ENCODE peak calls at places on chromosomes 6 and 20, in ten cellular contexts. One of them, this sample, is unnamed.

GRCh38 chr6:44179648-44180047 is 21.0 kb downstream of the CAPN11 start:
- DNase-seq in HCT116: no peak
- DNase-seq in cardiac fibroblast: no peak
- DNase-seq in bronchial epithelial cell: no peak
- DNase-seq in colonic mucosa: no peak
- DNase-seq in foreskin fibroblast: no peak
- DNase-seq in psoas muscle: no peak
- DNase-seq in esophagus squamous epithelium: no peak
- DNase-seq in brain microvascular endothelial cell: no peak
- DNase-seq in stomach: no peak
- DNase-seq in this sample: no peak

GRCh38 chr6:75546401-75546800 is 52.8 kb upstream of the FILIP1 start:
- DNase-seq in HCT116: no peak
- DNase-seq in cardiac fibroblast: peak
- DNase-seq in bronchial epithelial cell: no peak
- DNase-seq in colonic mucosa: no peak
- DNase-seq in foreskin fibroblast: peak
- DNase-seq in psoas muscle: no peak
- DNase-seq in esophagus squamous epithelium: no peak
- DNase-seq in brain microvascular endothelial cell: no peak
- DNase-seq in stomach: no peak
- DNase-seq in this sample: no peak

GRCh38 chr6:47034919-47035318 is 7.2 kb downstream of the ADGRF1 start:
- DNase-seq in HCT116: peak
- DNase-seq in cardiac fibroblast: peak
- DNase-seq in bronchial epithelial cell: peak
- DNase-seq in colonic mucosa: no peak
- DNase-seq in foreskin fibroblast: peak
- DNase-seq in psoas muscle: no peak
- DNase-seq in esophagus squamous epithelium: no peak
- DNase-seq in brain microvascular endothelial cell: peak
- DNase-seq in stomach: no peak
- DNase-seq in this sample: peak

GRCh38 chr6:15491255-15491985 is 171.4 kb downstream of the DTNBP1 start:
- DNase-seq in HCT116: peak
- DNase-seq in cardiac fibroblast: peak
- DNase-seq in bronchial epithelial cell: peak
- DNase-seq in colonic mucosa: peak
- DNase-seq in foreskin fibroblast: peak
- DNase-seq in psoas muscle: peak
- DNase-seq in esophagus squamous epithelium: no peak
- DNase-seq in brain microvascular endothelial cell: peak
- DNase-seq in stomach: peak
- DNase-seq in this sample: peak

GRCh38 chr6:34317882-34318491 is 69.2 kb upstream of the SMIM29 start:
- DNase-seq in HCT116: no peak
- DNase-seq in cardiac fibroblast: peak
- DNase-seq in bronchial epithelial cell: no peak
- DNase-seq in colonic mucosa: no peak
- DNase-seq in foreskin fibroblast: no peak
- DNase-seq in psoas muscle: no peak
- DNase-seq in esophagus squamous epithelium: no peak
- DNase-seq in brain microvascular endothelial cell: no peak
- DNase-seq in stomach: no peak
- DNase-seq in this sample: no peak

GRCh38 chr6:149441740-149442139 is 41.7 kb downstream of the SUMO4 start:
- DNase-seq in HCT116: no peak
- DNase-seq in cardiac fibroblast: no peak
- DNase-seq in bronchial epithelial cell: no peak
- DNase-seq in colonic mucosa: no peak
- DNase-seq in foreskin fibroblast: no peak
- DNase-seq in psoas muscle: no peak
- DNase-seq in esophagus squamous epithelium: no peak
- DNase-seq in brain microvascular endothelial cell: no peak
- DNase-seq in stomach: no peak
- DNase-seq in this sample: no peak

GRCh38 chr6:67184405-67184804 is 1450.7 kb upstream of the ADGRB3 start:
- DNase-seq in HCT116: no peak
- DNase-seq in cardiac fibroblast: no peak
- DNase-seq in bronchial epithelial cell: no peak
- DNase-seq in colonic mucosa: no peak
- DNase-seq in foreskin fibroblast: no peak
- DNase-seq in psoas muscle: no peak
- DNase-seq in esophagus squamous epithelium: no peak
- DNase-seq in brain microvascular endothelial cell: no peak
- DNase-seq in stomach: no peak
- DNase-seq in this sample: no peak

GRCh38 chr20:50843331-50844276 is 48.7 kb downstream of the BCAS4 start:
- DNase-seq in HCT116: no peak
- DNase-seq in cardiac fibroblast: no peak
- DNase-seq in bronchial epithelial cell: peak
- DNase-seq in colonic mucosa: no peak
- DNase-seq in foreskin fibroblast: no peak
- DNase-seq in psoas muscle: no peak
- DNase-seq in esophagus squamous epithelium: no peak
- DNase-seq in brain microvascular endothelial cell: no peak
- DNase-seq in stomach: peak
- DNase-seq in this sample: no peak

GRCh38 chr6:29995346-29995777 is 53.0 kb downstream of the HLA-A start:
- DNase-seq in HCT116: no peak
- DNase-seq in cardiac fibroblast: peak
- DNase-seq in bronchial epithelial cell: peak
- DNase-seq in colonic mucosa: no peak
- DNase-seq in foreskin fibroblast: peak
- DNase-seq in psoas muscle: no peak
- DNase-seq in esophagus squamous epithelium: no peak
- DNase-seq in brain microvascular endothelial cell: no peak
- DNase-seq in stomach: no peak
- DNase-seq in this sample: no peak

GRCh38 chr6:54775586-54775985 is 71.0 kb upstream of the FAM83B start:
- DNase-seq in HCT116: no peak
- DNase-seq in cardiac fibroblast: peak
- DNase-seq in bronchial epithelial cell: no peak
- DNase-seq in colonic mucosa: no peak
- DNase-seq in foreskin fibroblast: no peak
- DNase-seq in psoas muscle: no peak
- DNase-seq in esophagus squamous epithelium: no peak
- DNase-seq in brain microvascular endothelial cell: peak
- DNase-seq in stomach: no peak
- DNase-seq in this sample: no peak

GRCh38 chr6:51846531-51846930 is 240.9 kb downstream of the PKHD1 start:
- DNase-seq in HCT116: no peak
- DNase-seq in cardiac fibroblast: no peak
- DNase-seq in bronchial epithelial cell: no peak
- DNase-seq in colonic mucosa: no peak
- DNase-seq in foreskin fibroblast: no peak
- DNase-seq in psoas muscle: no peak
- DNase-seq in esophagus squamous epithelium: no peak
- DNase-seq in brain microvascular endothelial cell: no peak
- DNase-seq in stomach: no peak
- DNase-seq in this sample: no peak

GRCh38 chr6:51842066-51842465 is 245.3 kb downstream of the PKHD1 start:
- DNase-seq in HCT116: no peak
- DNase-seq in cardiac fibroblast: no peak
- DNase-seq in bronchial epithelial cell: no peak
- DNase-seq in colonic mucosa: no peak
- DNase-seq in foreskin fibroblast: no peak
- DNase-seq in psoas muscle: no peak
- DNase-seq in esophagus squamous epithelium: no peak
- DNase-seq in brain microvascular endothelial cell: no peak
- DNase-seq in stomach: no peak
- DNase-seq in this sample: no peak

GRCh38 chr6:51842487-51843469 is 244.6 kb downstream of the PKHD1 start:
- DNase-seq in HCT116: no peak
- DNase-seq in cardiac fibroblast: no peak
- DNase-seq in bronchial epithelial cell: no peak
- DNase-seq in colonic mucosa: no peak
- DNase-seq in foreskin fibroblast: no peak
- DNase-seq in psoas muscle: no peak
- DNase-seq in esophagus squamous epithelium: no peak
- DNase-seq in brain microvascular endothelial cell: no peak
- DNase-seq in stomach: no peak
- DNase-seq in this sample: no peak

GRCh38 chr6:51843470-51844390 is 243.7 kb downstream of the PKHD1 start:
- DNase-seq in HCT116: no peak
- DNase-seq in cardiac fibroblast: no peak
- DNase-seq in bronchial epithelial cell: no peak
- DNase-seq in colonic mucosa: no peak
- DNase-seq in foreskin fibroblast: no peak
- DNase-seq in psoas muscle: no peak
- DNase-seq in esophagus squamous epithelium: no peak
- DNase-seq in brain microvascular endothelial cell: no peak
- DNase-seq in stomach: no peak
- DNase-seq in this sample: peak

GRCh38 chr6:51844391-51844735 is 243.1 kb downstream of the PKHD1 start:
- DNase-seq in HCT116: no peak
- DNase-seq in cardiac fibroblast: no peak
- DNase-seq in bronchial epithelial cell: peak
- DNase-seq in colonic mucosa: no peak
- DNase-seq in foreskin fibroblast: no peak
- DNase-seq in psoas muscle: no peak
- DNase-seq in esophagus squamous epithelium: no peak
- DNase-seq in brain microvascular endothelial cell: no peak
- DNase-seq in stomach: no peak
- DNase-seq in this sample: no peak
- TF ChIP-seq CTCF in HCT116: no peak
- TF ChIP-seq CTCF in cardiac fibroblast: no peak
- TF ChIP-seq CTCF in bronchial epithelial cell: peak
- TF ChIP-seq CTCF in colonic mucosa: no peak
- TF ChIP-seq CTCF in foreskin fibroblast: no peak
- TF ChIP-seq CTCF in psoas muscle: no peak
- TF ChIP-seq CTCF in esophagus squamous epithelium: no peak
- TF ChIP-seq CTCF in brain microvascular endothelial cell: no peak
- TF ChIP-seq CTCF in stomach: peak
- TF ChIP-seq CTCF in this sample: peak

GRCh38 chr6:43016935-43017334 is 2.9 kb downstream of the KLHDC3 start:
- DNase-seq in HCT116: no peak
- DNase-seq in cardiac fibroblast: no peak
- DNase-seq in bronchial epithelial cell: no peak
- DNase-seq in colonic mucosa: no peak
- DNase-seq in foreskin fibroblast: no peak
- DNase-seq in psoas muscle: peak
- DNase-seq in esophagus squamous epithelium: no peak
- DNase-seq in brain microvascular endothelial cell: no peak
- DNase-seq in stomach: no peak
- DNase-seq in this sample: no peak
- H3K4me3 ChIP-seq in HCT116: no peak
- H3K4me3 ChIP-seq in cardiac fibroblast: no peak
- H3K4me3 ChIP-seq in bronchial epithelial cell: no peak
- H3K4me3 ChIP-seq in colonic mucosa: no peak
- H3K4me3 ChIP-seq in foreskin fibroblast: no peak
- H3K4me3 ChIP-seq in psoas muscle: peak
- H3K4me3 ChIP-seq in esophagus squamous epithelium: no peak
- H3K4me3 ChIP-seq in brain microvascular endothelial cell: no peak
- H3K4me3 ChIP-seq in stomach: peak
- H3K4me3 ChIP-seq in this sample: no peak

GRCh38 chr6:161104966-161105365 is 113.4 kb downstream of the MAP3K4 start:
- DNase-seq in HCT116: no peak
- DNase-seq in cardiac fibroblast: peak
- DNase-seq in bronchial epithelial cell: peak
- DNase-seq in colonic mucosa: no peak
- DNase-seq in foreskin fibroblast: peak
- DNase-seq in psoas muscle: no peak
- DNase-seq in esophagus squamous epithelium: no peak
- DNase-seq in brain microvascular endothelial cell: no peak
- DNase-seq in stomach: no peak
- DNase-seq in this sample: no peak

GRCh38 chr6:161105408-161105807 is 113.8 kb downstream of the MAP3K4 start:
- DNase-seq in HCT116: no peak
- DNase-seq in cardiac fibroblast: no peak
- DNase-seq in bronchial epithelial cell: peak
- DNase-seq in colonic mucosa: no peak
- DNase-seq in foreskin fibroblast: no peak
- DNase-seq in psoas muscle: no peak
- DNase-seq in esophagus squamous epithelium: no peak
- DNase-seq in brain microvascular endothelial cell: no peak
- DNase-seq in stomach: no peak
- DNase-seq in this sample: no peak

GRCh38 chr6:161100072-161100471 is 108.5 kb downstream of the MAP3K4 start:
- DNase-seq in HCT116: no peak
- DNase-seq in cardiac fibroblast: no peak
- DNase-seq in bronchial epithelial cell: no peak
- DNase-seq in colonic mucosa: no peak
- DNase-seq in foreskin fibroblast: no peak
- DNase-seq in psoas muscle: no peak
- DNase-seq in esophagus squamous epithelium: no peak
- DNase-seq in brain microvascular endothelial cell: no peak
- DNase-seq in stomach: no peak
- DNase-seq in this sample: no peak

GRCh38 chr6:161103475-161103874 is 111.9 kb downstream of the MAP3K4 start:
- DNase-seq in HCT116: no peak
- DNase-seq in cardiac fibroblast: no peak
- DNase-seq in bronchial epithelial cell: no peak
- DNase-seq in colonic mucosa: no peak
- DNase-seq in foreskin fibroblast: no peak
- DNase-seq in psoas muscle: no peak
- DNase-seq in esophagus squamous epithelium: no peak
- DNase-seq in brain microvascular endothelial cell: no peak
- DNase-seq in stomach: no peak
- DNase-seq in this sample: no peak

DNA sequence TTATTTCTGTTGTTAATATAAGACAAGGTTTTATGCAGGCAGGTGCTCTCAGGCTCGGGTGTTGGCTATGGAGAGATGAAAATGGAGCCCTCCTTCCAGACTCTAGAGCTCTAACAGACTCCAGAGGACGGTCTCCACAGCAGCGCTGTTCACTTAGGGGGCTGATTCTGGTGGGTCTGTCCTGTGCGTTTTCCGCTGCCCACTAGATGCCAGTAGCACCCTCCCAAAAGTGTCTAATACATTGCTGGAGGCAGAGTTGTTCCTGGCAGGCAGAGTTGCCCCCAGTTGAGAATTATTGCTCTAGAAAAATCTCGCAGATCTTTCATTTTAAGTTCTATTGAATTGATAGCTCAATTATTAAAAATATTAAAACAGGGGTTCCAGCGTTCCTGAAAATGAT is 109.9 kb downstream of the MAP3K4 start:
- DNase-seq in HCT116: no peak
- DNase-seq in cardiac fibroblast: peak
- DNase-seq in bronchial epithelial cell: no peak
- DNase-seq in colonic mucosa: no peak
- DNase-seq in foreskin fibroblast: peak
- DNase-seq in psoas muscle: no peak
- DNase-seq in esophagus squamous epithelium: no peak
- DNase-seq in brain microvascular endothelial cell: no peak
- DNase-seq in stomach: no peak
- DNase-seq in this sample: no peak
- TF ChIP-seq CTCF in HCT116: peak
- TF ChIP-seq CTCF in cardiac fibroblast: no peak
- TF ChIP-seq CTCF in bronchial epithelial cell: no peak
- TF ChIP-seq CTCF in colonic mucosa: no peak
- TF ChIP-seq CTCF in foreskin fibroblast: peak
- TF ChIP-seq CTCF in psoas muscle: no peak
- TF ChIP-seq CTCF in esophagus squamous epithelium: no peak
- TF ChIP-seq CTCF in brain microvascular endothelial cell: peak
- TF ChIP-seq CTCF in stomach: no peak
- TF ChIP-seq CTCF in this sample: peak

DNA sequence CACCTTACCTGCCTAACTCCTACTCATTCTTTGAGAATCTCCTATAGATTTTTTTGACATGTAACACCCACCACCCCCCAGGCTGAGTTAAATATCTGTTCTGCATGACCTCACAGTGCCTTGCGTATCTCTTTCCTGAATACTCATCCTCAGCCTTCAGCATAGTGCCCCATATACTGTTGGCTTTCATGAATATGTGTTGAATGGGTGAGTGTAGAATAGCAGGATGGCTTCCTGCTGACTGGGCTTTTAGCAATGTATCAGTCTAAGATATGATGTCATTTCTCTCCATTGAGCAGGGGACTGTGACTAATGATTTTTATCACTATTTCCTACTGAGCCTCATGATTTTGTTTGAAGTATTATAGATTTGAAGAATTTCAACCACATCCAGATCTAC is 361.6 kb upstream of the MARCKS start:
- DNase-seq in HCT116: no peak
- DNase-seq in cardiac fibroblast: peak
- DNase-seq in bronchial epithelial cell: peak
- DNase-seq in colonic mucosa: no peak
- DNase-seq in foreskin fibroblast: peak
- DNase-seq in psoas muscle: no peak
- DNase-seq in esophagus squamous epithelium: no peak
- DNase-seq in brain microvascular endothelial cell: peak
- DNase-seq in stomach: no peak
- DNase-seq in this sample: no peak
- H3K4me3 ChIP-seq in HCT116: no peak
- H3K4me3 ChIP-seq in cardiac fibroblast: no peak
- H3K4me3 ChIP-seq in bronchial epithelial cell: no peak
- H3K4me3 ChIP-seq in colonic mucosa: no peak
- H3K4me3 ChIP-seq in foreskin fibroblast: no peak
- H3K4me3 ChIP-seq in psoas muscle: no peak
- H3K4me3 ChIP-seq in esophagus squamous epithelium: no peak
- H3K4me3 ChIP-seq in brain microvascular endothelial cell: no peak
- H3K4me3 ChIP-seq in stomach: no peak
- H3K4me3 ChIP-seq in this sample: no peak

This sample was measured in LNCaP clone FGC.